ENCODE peak calls at places on chromosomes 13 and 19, in eight cellular contexts. M is cardiac fibroblast, X is AG04450, D is fibroblast of the aortic adventitia, Y is fibroblast of pulmonary artery, B is mammary epithelial cell, I is tibial nerve, Z is thoracic aorta. A is an unnamed sample.

GRCh38 chr13:110306340-110306959 is 507 bp downstream of the COL4A1 start:
- DNase-seq in Y (peak; percentile 68), D (peak; percentile 55), B (no peak), X (no peak), Z (no peak), I (no peak), M (peak; percentile 51), A (no peak)

GRCh38 chr13:106145997-106146864 is 389.2 kb downstream of the EFNB2 start:
- DNase-seq in D (no peak), X (no peak), I (no peak), M (no peak), Z (no peak), Y (no peak), B (no peak), A (peak; percentile 30)

GRCh38 chr19:11138659-11139526 is 16.7 kb downstream of the SPC24 start:
- DNase-seq in Y (peak; percentile 79), D (peak; percentile 77), B (peak; percentile 57), Z (peak; percentile 54), M (peak; percentile 83), X (no peak), I (peak; percentile 60), A (peak; percentile 55)

GRCh38 chr19:55638864-55639359 is 1.9 kb upstream of the ZNF580 start:
- DNase-seq in D (no peak), Z (no peak), Y (peak; percentile 49), B (no peak), X (no peak), I (no peak), M (peak; percentile 55), A (peak; percentile 45)

GRCh38 chr19:57241181-57241580 is 749 bp downstream of the ZNF805 start:
- DNase-seq in X (no peak), M (peak; percentile 30), B (peak; percentile 12), I (no peak), Z (no peak), D (peak; percentile 41), Y (peak; percentile 33), A (peak; percentile 23)

GRCh38 chr13:110676511-110677204 is 29.3 kb downstream of the CARS2 start:
- DNase-seq in I (no peak), Z (no peak), X (no peak), M (no peak), Y (no peak), D (no peak), B (no peak), A (no peak)

GRCh38 chr19:49213791-49214190 is 56.2 kb downstream of the TRPM4 start:
- DNase-seq in D (no peak), M (no peak), Y (no peak), X (no peak), Z (no peak), B (no peak), I (no peak), A (no peak)

GRCh38 chr19:23788415-23788814 is 29.7 kb upstream of the ZNF681 start:
- DNase-seq in Y (no peak), I (no peak), M (no peak), X (no peak), Z (no peak), D (no peak), B (no peak), A (no peak)

GRCh38 chr19:55624109-55625003 is at the start of gene ZNF784:
- DNase-seq in X (peak; percentile 81), B (peak; percentile 85), I (peak; percentile 92), D (peak; percentile 94), M (peak; percentile 95), Y (peak; percentile 95), Z (peak; percentile 85), A (peak; percentile 92)

GRCh38 chr13:63381078-63381859 is 1965.6 kb upstream of the PCDH20 start:
- DNase-seq in M (peak; percentile 33), I (no peak), B (peak; percentile 0), X (no peak), Z (no peak), D (no peak), Y (peak; percentile 27), A (peak; percentile 13)

GRCh38 chr13:51342706-51343105 is 3.2 kb downstream of the SERPINE3 start:
- DNase-seq in X (peak; percentile 4), Z (no peak), Y (peak; percentile 58), B (peak; percentile 17), M (peak; percentile 82), I (no peak), D (peak; percentile 67), A (peak; percentile 52)

GRCh38 chr19:18776736-18777135 is 14.4 kb downstream of the COMP start:
- DNase-seq in Z (no peak), D (peak; percentile 40), B (no peak), I (no peak), Y (peak; percentile 13), M (peak; percentile 52), X (no peak), A (peak; percentile 38)

GRCh38 chr19:46294475-46294874 is 2.4 kb upstream of the HIF3A start:
- DNase-seq in M (no peak), Z (no peak), I (no peak), Y (no peak), D (no peak), B (no peak), X (no peak), A (no peak)

GRCh38 chr19:480016-480855 is 16.1 kb upstream of the MADCAM1 start:
- DNase-seq in Y (peak; percentile 55), D (peak; percentile 43), X (no peak), M (peak; percentile 72), B (peak; percentile 28), I (peak; percentile 62), Z (peak; percentile 38), A (no peak)

GRCh38 chr13:38543561-38543960 is 143.3 kb upstream of the FREM2 start:
- DNase-seq in I (no peak), D (no peak), M (no peak), B (peak; percentile 4), X (no peak), Z (no peak), Y (no peak), A (peak; percentile 7)

GRCh38 chr19:50555447-50556235 is 12.6 kb downstream of the LRRC4B start:
- DNase-seq in B (no peak), M (no peak), D (no peak), Z (no peak), Y (peak; percentile 11), I (no peak), X (no peak), A (no peak)

GRCh38 chr19:42926781-42927180 is 9.1 kb upstream of the PSG6 start:
- DNase-seq in Z (no peak), X (no peak), B (no peak), D (no peak), M (no peak), Y (no peak), I (no peak), A (no peak)

GRCh38 chr13:50353651-50354415 is 338.6 kb downstream of the KCNRG start:
- DNase-seq in D (peak; percentile 33), B (peak; percentile 54), Y (peak; percentile 20), I (no peak), M (peak; percentile 69), Z (no peak), X (peak; percentile 15), A (peak; percentile 85)

GRCh38 chr19:11921852-11922495 is 2.9 kb upstream of the ZNF700 start:
- DNase-seq in D (peak; percentile 50), Y (peak; percentile 29), M (no peak), B (no peak), Z (no peak), I (no peak), X (no peak), A (no peak)

GRCh38 chr13:73702419-73703071 is 431.7 kb downstream of the KLF12 start:
- DNase-seq in D (no peak), Z (no peak), Y (no peak), X (no peak), B (peak; percentile 64), M (no peak), I (no peak), A (peak; percentile 93)

GRCh38 chr13:99958402-99959126 is 13.0 kb downstream of the ZIC5 start:
- DNase-seq in Z (no peak), Y (no peak), M (no peak), I (no peak), D (no peak), X (no peak), B (no peak), A (no peak)

GRCh38 chr19:16377521-16377920 is 52.9 kb downstream of the KLF2 start:
- DNase-seq in Z (no peak), M (no peak), I (no peak), X (no peak), D (no peak), B (no peak), Y (no peak), A (no peak)

GRCh38 chr13:70795484-70795883 is 687.2 kb upstream of the KLHL1 start:
- DNase-seq in Y (no peak), Z (no peak), B (no peak), D (no peak), I (no peak), M (no peak), X (no peak), A (no peak)

GRCh38 chr13:91922969-91923592 is 524.7 kb downstream of the GPC5 start:
- DNase-seq in Z (no peak), B (no peak), Y (peak; percentile 5), M (no peak), I (no peak), X (no peak), D (no peak), A (no peak)
- TF ChIP-seq CTCF in Z (no peak), B (no peak), Y (no peak), M (no peak), I (no peak), X (no peak), D (no peak), A (no peak)

GRCh38 chr19:40739871-40740703 is 10.2 kb downstream of the ACTMAP start:
- DNase-seq in D (no peak), X (no peak), M (no peak), I (no peak), B (no peak), Z (no peak), Y (no peak), A (no peak)
- H3K4me3 ChIP-seq in D (no peak overlapping the region), X (no peak overlapping the region), M (no peak overlapping the region), I (no peak overlapping the region), B (no peak overlapping the region), Z (no peak overlapping the region), Y (no peak overlapping the region), A (no peak overlapping the region)

GRCh38 chr19:31232220-31232619 is 117.0 kb downstream of the TSHZ3 start:
- DNase-seq in I (no peak), X (peak; percentile 20), Y (no peak), D (peak; percentile 34), M (peak; percentile 21), B (no peak), Z (no peak), A (peak; percentile 28)
- TF ChIP-seq CTCF in I (no peak), X (peak; percentile 21), Y (no peak), D (peak; percentile 1), M (no peak), B (no peak), Z (no peak), A (peak; percentile 42)

GRCh38 chr13:25042141-25042540 is 53.8 kb upstream of the PABPC3 start:
- DNase-seq in B (no peak), M (no peak), Y (no peak), Z (no peak), X (no peak), I (no peak), D (no peak), A (no peak)

GRCh38 chr13:25046274-25046984 is 49.5 kb upstream of the PABPC3 start:
- DNase-seq in X (no peak), I (no peak), D (no peak), Z (no peak), B (no peak), Y (no peak), M (no peak), A (no peak)

GRCh38 chr13:25051065-25051464 is 44.9 kb upstream of the PABPC3 start:
- DNase-seq in I (no peak), X (no peak), D (no peak), Z (no peak), Y (no peak), B (no peak), M (no peak), A (no peak)

GRCh38 chr13:25044071-25044470 is 51.9 kb upstream of the PABPC3 start:
- DNase-seq in Z (no peak), Y (no peak), D (no peak), B (no peak), X (no peak), M (no peak), I (no peak), A (no peak)

GRCh38 chr13:25046985-25047660 is 48.8 kb upstream of the PABPC3 start:
- DNase-seq in Y (peak; percentile 8), I (no peak), X (peak; percentile 0), D (no peak), B (peak; percentile 26), M (no peak), Z (no peak), A (peak; percentile 43)
- H3K4me3 ChIP-seq in Y (peak overlapping the region; percentile 45), I (no peak overlapping the region), X (peak overlapping the region; percentile 49), D (peak overlapping the region; percentile 54), B (peak overlapping the region; percentile 27), M (peak overlapping the region; percentile 34), Z (peak overlapping the region; percentile 68), A (peak overlapping the region; percentile 7)

A was measured in epithelial cell of esophagus.